ENCODE peak calls at places on chromosomes 2 and 18, in nine cellular contexts. One of them, this sample, is unnamed.
A peak's percentile ranks its signal among the peaks of the same experiment; 100 is the strongest.

GRCh38 chr2:164044637-164045036 is 308.8 kb upstream of the FIGN start:
- ATAC-seq in mucosa of descending colon: no peak
- ATAC-seq in naive B cell: no peak
- ATAC-seq in esophagus mucosa: peak; percentile 11
- ATAC-seq in heart left ventricle: peak; percentile 98
- ATAC-seq in activated naive CD4-positive, alpha-beta T cell treated with anti-CD3 and anti-CD28 coated beads, Interleukin-2, amount 50 U/mL, for 72 hours: no peak
- ATAC-seq in Right ventricle myocardium inferior: peak; percentile 93
- ATAC-seq in left lung: no peak
- ATAC-seq in HCT116: no peak
- ATAC-seq in this sample: no peak

GRCh38 chr18:43571078-43571689 is 293.9 kb upstream of the SYT4 start:
- ATAC-seq in mucosa of descending colon: peak; percentile 39
- ATAC-seq in naive B cell: no peak
- ATAC-seq in esophagus mucosa: peak; percentile 45
- ATAC-seq in heart left ventricle: no peak
- ATAC-seq in activated naive CD4-positive, alpha-beta T cell treated with anti-CD3 and anti-CD28 coated beads, Interleukin-2, amount 50 U/mL, for 72 hours: no peak
- ATAC-seq in Right ventricle myocardium inferior: no peak
- ATAC-seq in left lung: peak; percentile 77
- ATAC-seq in HCT116: no peak
- ATAC-seq in this sample: peak; percentile 80

GRCh38 chr2:10400978-10401951 is 46.9 kb downstream of the ODC1 start:
- ATAC-seq in mucosa of descending colon: peak; percentile 35
- ATAC-seq in naive B cell: no peak
- ATAC-seq in esophagus mucosa: no peak
- ATAC-seq in heart left ventricle: peak; percentile 16
- ATAC-seq in activated naive CD4-positive, alpha-beta T cell treated with anti-CD3 and anti-CD28 coated beads, Interleukin-2, amount 50 U/mL, for 72 hours: peak; percentile 11
- ATAC-seq in Right ventricle myocardium inferior: no peak
- ATAC-seq in left lung: no peak
- ATAC-seq in HCT116: peak; percentile 4
- ATAC-seq in this sample: no peak

GRCh38 chr2:161204846-161205245 is 44.6 kb downstream of the TANK start:
- ATAC-seq in mucosa of descending colon: no peak
- ATAC-seq in naive B cell: no peak
- ATAC-seq in esophagus mucosa: no peak
- ATAC-seq in heart left ventricle: no peak
- ATAC-seq in activated naive CD4-positive, alpha-beta T cell treated with anti-CD3 and anti-CD28 coated beads, Interleukin-2, amount 50 U/mL, for 72 hours: no peak
- ATAC-seq in Right ventricle myocardium inferior: no peak
- ATAC-seq in left lung: no peak
- ATAC-seq in HCT116: no peak
- ATAC-seq in this sample: no peak

GRCh38 chr2:187989925-187990623 is 301.6 kb upstream of the GULP1 start:
- ATAC-seq in mucosa of descending colon: no peak
- ATAC-seq in naive B cell: peak; percentile 33
- ATAC-seq in esophagus mucosa: peak; percentile 49
- ATAC-seq in heart left ventricle: peak; percentile 41
- ATAC-seq in activated naive CD4-positive, alpha-beta T cell treated with anti-CD3 and anti-CD28 coated beads, Interleukin-2, amount 50 U/mL, for 72 hours: peak; percentile 41
- ATAC-seq in Right ventricle myocardium inferior: no peak
- ATAC-seq in left lung: no peak
- ATAC-seq in HCT116: peak; percentile 82
- ATAC-seq in this sample: no peak

GRCh38 chr2:134458454-134458853 is 204.6 kb downstream of the MGAT5 start:
- ATAC-seq in mucosa of descending colon: peak; percentile 13
- ATAC-seq in naive B cell: no peak
- ATAC-seq in esophagus mucosa: no peak
- ATAC-seq in heart left ventricle: no peak
- ATAC-seq in activated naive CD4-positive, alpha-beta T cell treated with anti-CD3 and anti-CD28 coated beads, Interleukin-2, amount 50 U/mL, for 72 hours: no peak
- ATAC-seq in Right ventricle myocardium inferior: no peak
- ATAC-seq in left lung: no peak
- ATAC-seq in HCT116: no peak
- ATAC-seq in this sample: no peak

GRCh38 chr2:218516614-218517013 is 51.5 kb downstream of the USP37 start:
- ATAC-seq in mucosa of descending colon: peak; percentile 36
- ATAC-seq in naive B cell: no peak
- ATAC-seq in esophagus mucosa: no peak
- ATAC-seq in heart left ventricle: no peak
- ATAC-seq in activated naive CD4-positive, alpha-beta T cell treated with anti-CD3 and anti-CD28 coated beads, Interleukin-2, amount 50 U/mL, for 72 hours: no peak
- ATAC-seq in Right ventricle myocardium inferior: no peak
- ATAC-seq in left lung: peak; percentile 67
- ATAC-seq in HCT116: peak; percentile 88
- ATAC-seq in this sample: peak; percentile 47

GRCh38 chr2:68730828-68731227 is 3.8 kb upstream of the ARHGAP25 start:
- ATAC-seq in mucosa of descending colon: no peak
- ATAC-seq in naive B cell: no peak
- ATAC-seq in esophagus mucosa: peak; percentile 87
- ATAC-seq in heart left ventricle: no peak
- ATAC-seq in activated naive CD4-positive, alpha-beta T cell treated with anti-CD3 and anti-CD28 coated beads, Interleukin-2, amount 50 U/mL, for 72 hours: no peak
- ATAC-seq in Right ventricle myocardium inferior: no peak
- ATAC-seq in left lung: no peak
- ATAC-seq in HCT116: no peak
- ATAC-seq in this sample: no peak

GRCh38 chr2:207681431-207681830 is 30.0 kb upstream of the CCNYL1 start:
- ATAC-seq in mucosa of descending colon: no peak
- ATAC-seq in naive B cell: peak; percentile 49
- ATAC-seq in esophagus mucosa: no peak
- ATAC-seq in heart left ventricle: no peak
- ATAC-seq in activated naive CD4-positive, alpha-beta T cell treated with anti-CD3 and anti-CD28 coated beads, Interleukin-2, amount 50 U/mL, for 72 hours: no peak
- ATAC-seq in Right ventricle myocardium inferior: no peak
- ATAC-seq in left lung: peak; percentile 77
- ATAC-seq in HCT116: no peak
- ATAC-seq in this sample: no peak

GRCh38 chr2:8137801-8138200 is 544.1 kb upstream of the ID2 start:
- ATAC-seq in mucosa of descending colon: no peak
- ATAC-seq in naive B cell: no peak
- ATAC-seq in esophagus mucosa: no peak
- ATAC-seq in heart left ventricle: no peak
- ATAC-seq in activated naive CD4-positive, alpha-beta T cell treated with anti-CD3 and anti-CD28 coated beads, Interleukin-2, amount 50 U/mL, for 72 hours: no peak
- ATAC-seq in Right ventricle myocardium inferior: no peak
- ATAC-seq in left lung: no peak
- ATAC-seq in HCT116: no peak
- ATAC-seq in this sample: no peak

GRCh38 chr18:53698907-53699306 is 525.6 kb downstream of the MBD2 start:
- ATAC-seq in mucosa of descending colon: peak; percentile 64
- ATAC-seq in naive B cell: no peak
- ATAC-seq in esophagus mucosa: no peak
- ATAC-seq in heart left ventricle: peak; percentile 78
- ATAC-seq in activated naive CD4-positive, alpha-beta T cell treated with anti-CD3 and anti-CD28 coated beads, Interleukin-2, amount 50 U/mL, for 72 hours: peak; percentile 37
- ATAC-seq in Right ventricle myocardium inferior: peak; percentile 74
- ATAC-seq in left lung: peak; percentile 99
- ATAC-seq in HCT116: no peak
- ATAC-seq in this sample: no peak

GRCh38 chr2:128233790-128234395 is 84.8 kb downstream of the HS6ST1 start:
- ATAC-seq in mucosa of descending colon: no peak
- ATAC-seq in naive B cell: no peak
- ATAC-seq in esophagus mucosa: no peak
- ATAC-seq in heart left ventricle: no peak
- ATAC-seq in activated naive CD4-positive, alpha-beta T cell treated with anti-CD3 and anti-CD28 coated beads, Interleukin-2, amount 50 U/mL, for 72 hours: no peak
- ATAC-seq in Right ventricle myocardium inferior: no peak
- ATAC-seq in left lung: no peak
- ATAC-seq in HCT116: peak; percentile 23
- ATAC-seq in this sample: no peak

GRCh38 chr2:65487404-65487803 is 55.0 kb upstream of the SPRED2 start:
- ATAC-seq in mucosa of descending colon: no peak
- ATAC-seq in naive B cell: no peak
- ATAC-seq in esophagus mucosa: peak; percentile 72
- ATAC-seq in heart left ventricle: no peak
- ATAC-seq in activated naive CD4-positive, alpha-beta T cell treated with anti-CD3 and anti-CD28 coated beads, Interleukin-2, amount 50 U/mL, for 72 hours: no peak
- ATAC-seq in Right ventricle myocardium inferior: no peak
- ATAC-seq in left lung: peak; percentile 89
- ATAC-seq in HCT116: no peak
- ATAC-seq in this sample: no peak

GRCh38 chr2:189204322-189204941 is 24.9 kb upstream of the COL5A2 start:
- ATAC-seq in mucosa of descending colon: no peak
- ATAC-seq in naive B cell: no peak
- ATAC-seq in esophagus mucosa: peak; percentile 54
- ATAC-seq in heart left ventricle: no peak
- ATAC-seq in activated naive CD4-positive, alpha-beta T cell treated with anti-CD3 and anti-CD28 coated beads, Interleukin-2, amount 50 U/mL, for 72 hours: peak; percentile 61
- ATAC-seq in Right ventricle myocardium inferior: no peak
- ATAC-seq in left lung: no peak
- ATAC-seq in HCT116: peak; percentile 68
- ATAC-seq in this sample: peak; percentile 75

GRCh38 chr2:227472265-227473018 is 486 bp downstream of the AGFG1 start:
- ATAC-seq in mucosa of descending colon: peak; percentile 75
- ATAC-seq in naive B cell: peak; percentile 63
- ATAC-seq in esophagus mucosa: peak; percentile 70
- ATAC-seq in heart left ventricle: peak; percentile 73
- ATAC-seq in activated naive CD4-positive, alpha-beta T cell treated with anti-CD3 and anti-CD28 coated beads, Interleukin-2, amount 50 U/mL, for 72 hours: peak; percentile 82
- ATAC-seq in Right ventricle myocardium inferior: peak; percentile 69
- ATAC-seq in left lung: peak; percentile 64
- ATAC-seq in HCT116: peak; percentile 81
- ATAC-seq in this sample: peak; percentile 72

GRCh38 chr2:144240656-144241339 is 279.1 kb downstream of the ZEB2 start:
- ATAC-seq in mucosa of descending colon: peak; percentile 69
- ATAC-seq in naive B cell: peak; percentile 79
- ATAC-seq in esophagus mucosa: peak; percentile 17
- ATAC-seq in heart left ventricle: no peak
- ATAC-seq in activated naive CD4-positive, alpha-beta T cell treated with anti-CD3 and anti-CD28 coated beads, Interleukin-2, amount 50 U/mL, for 72 hours: no peak
- ATAC-seq in Right ventricle myocardium inferior: no peak
- ATAC-seq in left lung: peak; percentile 65
- ATAC-seq in HCT116: no peak
- ATAC-seq in this sample: no peak

GRCh38 chr18:36572135-36572856 is 256.5 kb downstream of the TPGS2 start:
- ATAC-seq in mucosa of descending colon: peak; percentile 69
- ATAC-seq in naive B cell: no peak
- ATAC-seq in esophagus mucosa: peak; percentile 45
- ATAC-seq in heart left ventricle: peak; percentile 69
- ATAC-seq in activated naive CD4-positive, alpha-beta T cell treated with anti-CD3 and anti-CD28 coated beads, Interleukin-2, amount 50 U/mL, for 72 hours: no peak
- ATAC-seq in Right ventricle myocardium inferior: peak; percentile 58
- ATAC-seq in left lung: peak; percentile 78
- ATAC-seq in HCT116: peak; percentile 77
- ATAC-seq in this sample: peak; percentile 97

GRCh38 chr2:187934236-187934635 is 357.4 kb upstream of the GULP1 start:
- ATAC-seq in mucosa of descending colon: no peak
- ATAC-seq in naive B cell: no peak
- ATAC-seq in esophagus mucosa: no peak
- ATAC-seq in heart left ventricle: no peak
- ATAC-seq in activated naive CD4-positive, alpha-beta T cell treated with anti-CD3 and anti-CD28 coated beads, Interleukin-2, amount 50 U/mL, for 72 hours: no peak
- ATAC-seq in Right ventricle myocardium inferior: peak; percentile 37
- ATAC-seq in left lung: no peak
- ATAC-seq in HCT116: no peak
- ATAC-seq in this sample: no peak

GRCh38 chr2:163800889-163801498 is 65.2 kb upstream of the FIGN start:
- ATAC-seq in mucosa of descending colon: no peak
- ATAC-seq in naive B cell: no peak
- ATAC-seq in esophagus mucosa: peak; percentile 62
- ATAC-seq in heart left ventricle: no peak
- ATAC-seq in activated naive CD4-positive, alpha-beta T cell treated with anti-CD3 and anti-CD28 coated beads, Interleukin-2, amount 50 U/mL, for 72 hours: no peak
- ATAC-seq in Right ventricle myocardium inferior: no peak
- ATAC-seq in left lung: peak; percentile 53
- ATAC-seq in HCT116: no peak
- ATAC-seq in this sample: peak; percentile 67

GRCh38 chr18:36348971-36349417 is 51.5 kb downstream of the FHOD3 start:
- ATAC-seq in mucosa of descending colon: peak; percentile 20
- ATAC-seq in naive B cell: no peak
- ATAC-seq in esophagus mucosa: peak; percentile 72
- ATAC-seq in heart left ventricle: peak; percentile 25
- ATAC-seq in activated naive CD4-positive, alpha-beta T cell treated with anti-CD3 and anti-CD28 coated beads, Interleukin-2, amount 50 U/mL, for 72 hours: no peak
- ATAC-seq in Right ventricle myocardium inferior: no peak
- ATAC-seq in left lung: no peak
- ATAC-seq in HCT116: no peak
- ATAC-seq in this sample: no peak

GRCh38 chr2:137173514-137173913 is 408.2 kb downstream of the THSD7B start:
- ATAC-seq in mucosa of descending colon: no peak
- ATAC-seq in naive B cell: no peak
- ATAC-seq in esophagus mucosa: no peak
- ATAC-seq in heart left ventricle: no peak
- ATAC-seq in activated naive CD4-positive, alpha-beta T cell treated with anti-CD3 and anti-CD28 coated beads, Interleukin-2, amount 50 U/mL, for 72 hours: peak; percentile 28
- ATAC-seq in Right ventricle myocardium inferior: no peak
- ATAC-seq in left lung: no peak
- ATAC-seq in HCT116: no peak
- ATAC-seq in this sample: peak; percentile 57

GRCh38 chr2:129923265-129924141 is 56.0 kb upstream of the RAB6C start:
- ATAC-seq in mucosa of descending colon: peak; percentile 65
- ATAC-seq in naive B cell: peak; percentile 37
- ATAC-seq in esophagus mucosa: peak; percentile 68
- ATAC-seq in heart left ventricle: peak; percentile 74
- ATAC-seq in activated naive CD4-positive, alpha-beta T cell treated with anti-CD3 and anti-CD28 coated beads, Interleukin-2, amount 50 U/mL, for 72 hours: peak; percentile 66
- ATAC-seq in Right ventricle myocardium inferior: peak; percentile 39
- ATAC-seq in left lung: peak; percentile 92
- ATAC-seq in HCT116: peak; percentile 87
- ATAC-seq in this sample: peak; percentile 84

GRCh38 chr18:49456794-49457193 is 3.7 kb downstream of the DYM start:
- ATAC-seq in mucosa of descending colon: no peak
- ATAC-seq in naive B cell: no peak
- ATAC-seq in esophagus mucosa: no peak
- ATAC-seq in heart left ventricle: no peak
- ATAC-seq in activated naive CD4-positive, alpha-beta T cell treated with anti-CD3 and anti-CD28 coated beads, Interleukin-2, amount 50 U/mL, for 72 hours: no peak
- ATAC-seq in Right ventricle myocardium inferior: no peak
- ATAC-seq in left lung: no peak
- ATAC-seq in HCT116: no peak
- ATAC-seq in this sample: no peak

GRCh38 chr18:63298393-63299015 is 21.1 kb downstream of the BCL2 start:
- ATAC-seq in mucosa of descending colon: peak; percentile 54
- ATAC-seq in naive B cell: no peak
- ATAC-seq in esophagus mucosa: no peak
- ATAC-seq in heart left ventricle: no peak
- ATAC-seq in activated naive CD4-positive, alpha-beta T cell treated with anti-CD3 and anti-CD28 coated beads, Interleukin-2, amount 50 U/mL, for 72 hours: no peak
- ATAC-seq in Right ventricle myocardium inferior: no peak
- ATAC-seq in left lung: no peak
- ATAC-seq in HCT116: no peak
- ATAC-seq in this sample: no peak

GRCh38 chr18:24930974-24931373 is 421.0 kb downstream of the ZNF521 start:
- ATAC-seq in mucosa of descending colon: peak; percentile 75
- ATAC-seq in naive B cell: peak; percentile 71
- ATAC-seq in esophagus mucosa: no peak
- ATAC-seq in heart left ventricle: no peak
- ATAC-seq in activated naive CD4-positive, alpha-beta T cell treated with anti-CD3 and anti-CD28 coated beads, Interleukin-2, amount 50 U/mL, for 72 hours: no peak
- ATAC-seq in Right ventricle myocardium inferior: no peak
- ATAC-seq in left lung: peak; percentile 62
- ATAC-seq in HCT116: no peak
- ATAC-seq in this sample: no peak

GRCh38 chr2:12261993-12262680 is 454.6 kb upstream of the TRIB2 start:
- ATAC-seq in mucosa of descending colon: no peak
- ATAC-seq in naive B cell: no peak
- ATAC-seq in esophagus mucosa: no peak
- ATAC-seq in heart left ventricle: no peak
- ATAC-seq in activated naive CD4-positive, alpha-beta T cell treated with anti-CD3 and anti-CD28 coated beads, Interleukin-2, amount 50 U/mL, for 72 hours: no peak
- ATAC-seq in Right ventricle myocardium inferior: no peak
- ATAC-seq in left lung: no peak
- ATAC-seq in HCT116: no peak
- ATAC-seq in this sample: peak; percentile 31

GRCh38 chr2:209141818-209142217 is 282.0 kb upstream of the MAP2 start:
- ATAC-seq in mucosa of descending colon: no peak
- ATAC-seq in naive B cell: no peak
- ATAC-seq in esophagus mucosa: no peak
- ATAC-seq in heart left ventricle: no peak
- ATAC-seq in activated naive CD4-positive, alpha-beta T cell treated with anti-CD3 and anti-CD28 coated beads, Interleukin-2, amount 50 U/mL, for 72 hours: no peak
- ATAC-seq in Right ventricle myocardium inferior: no peak
- ATAC-seq in left lung: no peak
- ATAC-seq in HCT116: no peak
- ATAC-seq in this sample: no peak

GRCh38 chr2:121066526-121066925 is 218.5 kb downstream of the TFCP2L1 start:
- ATAC-seq in mucosa of descending colon: no peak
- ATAC-seq in naive B cell: no peak
- ATAC-seq in esophagus mucosa: no peak
- ATAC-seq in heart left ventricle: no peak
- ATAC-seq in activated naive CD4-positive, alpha-beta T cell treated with anti-CD3 and anti-CD28 coated beads, Interleukin-2, amount 50 U/mL, for 72 hours: no peak
- ATAC-seq in Right ventricle myocardium inferior: no peak
- ATAC-seq in left lung: no peak
- ATAC-seq in HCT116: no peak
- ATAC-seq in this sample: no peak

GRCh38 chr18:334575-335132 is 66.8 kb upstream of the THOC1 start:
- ATAC-seq in mucosa of descending colon: no peak
- ATAC-seq in naive B cell: no peak
- ATAC-seq in esophagus mucosa: peak; percentile 27
- ATAC-seq in heart left ventricle: no peak
- ATAC-seq in activated naive CD4-positive, alpha-beta T cell treated with anti-CD3 and anti-CD28 coated beads, Interleukin-2, amount 50 U/mL, for 72 hours: no peak
- ATAC-seq in Right ventricle myocardium inferior: no peak
- ATAC-seq in left lung: no peak
- ATAC-seq in HCT116: no peak
- ATAC-seq in this sample: no peak

GRCh38 chr2:140376686-140377085 is 1596.5 kb upstream of the NXPH2 start:
- ATAC-seq in mucosa of descending colon: no peak
- ATAC-seq in naive B cell: no peak
- ATAC-seq in esophagus mucosa: no peak
- ATAC-seq in heart left ventricle: no peak
- ATAC-seq in activated naive CD4-positive, alpha-beta T cell treated with anti-CD3 and anti-CD28 coated beads, Interleukin-2, amount 50 U/mL, for 72 hours: no peak
- ATAC-seq in Right ventricle myocardium inferior: no peak
- ATAC-seq in left lung: no peak
- ATAC-seq in HCT116: no peak
- ATAC-seq in this sample: no peak

GRCh38 chr2:120856421-120856862 is 120.8 kb downstream of the GLI2 start:
- ATAC-seq in mucosa of descending colon: peak; percentile 26
- ATAC-seq in naive B cell: no peak
- ATAC-seq in esophagus mucosa: no peak
- ATAC-seq in heart left ventricle: no peak
- ATAC-seq in activated naive CD4-positive, alpha-beta T cell treated with anti-CD3 and anti-CD28 coated beads, Interleukin-2, amount 50 U/mL, for 72 hours: no peak
- ATAC-seq in Right ventricle myocardium inferior: no peak
- ATAC-seq in left lung: peak; percentile 21
- ATAC-seq in HCT116: peak; percentile 79
- ATAC-seq in this sample: peak; percentile 88